ENCODE peak calls at places on chromosomes 12 and 14, in ten cellular contexts. R is psoas muscle; T is Daoy; A is T-helper 9 cell; E is activated CD4-positive, alpha-beta T cell treated with anti-CD3 and anti-CD28 coated beads for 1 hour; I is GM03348; F is naive B cell; P is AML-193; D is AG08396; C is LHCN-M2. G is an unnamed sample.

GRCh38 chr12:57240926-57241555 is 9.9 kb downstream of the STAC3 start:
- DNase-seq in A (no peak), F (no peak), C (no peak), T (peak; percentile 57), I (peak; percentile 48), R (peak; percentile 33), E (no peak), D (peak; percentile 50), P (no peak), G (no peak)

GRCh38 chr12:100539209-100539608 is 34.3 kb upstream of the GAS2L3 start:
- DNase-seq in E (no peak), I (peak; percentile 29), A (no peak), P (no peak), D (peak; percentile 29), F (no peak), C (peak; percentile 39), R (no peak), T (peak; percentile 43), G (peak; percentile 53)

GRCh38 chr14:50871223-50871622 is 630 bp upstream of the ABHD12B start:
- DNase-seq in P (no peak), E (no peak), I (no peak), R (no peak), D (no peak), T (no peak), C (no peak), F (no peak), A (no peak), G (no peak)

GRCh38 chr14:71103662-71104484 is 196.6 kb downstream of the PCNX1 start:
- DNase-seq in F (peak; percentile 46), I (peak; percentile 71), D (peak; percentile 35), P (peak; percentile 68), R (no peak), A (no peak), T (peak; percentile 51), C (peak; percentile 61), E (no peak), G (no peak)

GRCh38 chr12:53103860-53104305 is 597 bp downstream of the SOAT2 start:
- DNase-seq in E (no peak), F (no peak), T (no peak), D (no peak), C (peak; percentile 20), R (no peak), P (peak; percentile 89), I (no peak), A (no peak), G (no peak)

GRCh38 chr12:113214938-113215400 is 6.3 kb upstream of the TPCN1 start:
- DNase-seq in F (no peak), A (no peak), P (peak; percentile 95), D (peak; percentile 87), E (no peak), R (peak; percentile 72), C (peak; percentile 97), T (peak; percentile 93), I (peak; percentile 88), G (no peak)

GRCh38 chr12:56749364-56749763 is 2.8 kb downstream of the PRIM1 start:
- DNase-seq in I (no peak), D (no peak), P (peak; percentile 44), R (no peak), E (no peak), F (peak; percentile 49), A (no peak), C (no peak), T (no peak), G (no peak)

GRCh38 chr12:11752403-11753150 is 103.1 kb downstream of the ETV6 start:
- DNase-seq in T (no peak), E (no peak), C (no peak), A (no peak), P (no peak), R (no peak), D (no peak), F (no peak), I (no peak), G (no peak)

GRCh38 chr12:102513739-102514138 is 33.4 kb upstream of the IGF1 start:
- DNase-seq in A (no peak), T (no peak), P (no peak), D (no peak), C (peak; percentile 15), E (no peak), I (no peak), F (no peak), R (no peak), G (no peak)

GRCh38 chr12:104130760-104131159 is 7.2 kb downstream of the NFYB start:
- DNase-seq in R (no peak), P (no peak), T (no peak), C (no peak), E (no peak), I (no peak), F (no peak), D (no peak), A (no peak), G (no peak)

GRCh38 chr12:53045646-53046045 is 4.2 kb upstream of the TNS2 start:
- DNase-seq in A (no peak), R (peak; percentile 24), T (no peak), E (no peak), F (no peak), I (no peak), P (no peak), C (no peak), D (peak; percentile 7), G (no peak)

GRCh38 chr14:103867523-103867953 is 20.2 kb upstream of the PPP1R13B start:
- DNase-seq in R (no peak), C (no peak), E (no peak), F (no peak), A (no peak), D (no peak), P (no peak), I (no peak), T (peak; percentile 51), G (no peak)